ENCODE peak calls at places on chromosomes 5 and 9, in ten cellular contexts. One of them, this sample, is unnamed.

GRCh38 chr9:77598510-77598909 is 49.6 kb downstream of the GNA14 start:
- DNase-seq in stimulated activated CD4-positive, alpha-beta T cell treated with anti-CD3 and anti-CD28 coated beads, Interleukin-1b, Interleukin-23, amount 100 ng/mL, for 24 hours: no peak
- DNase-seq in iris pigment epithelial cell: peak
- DNase-seq in HT-29: no peak
- DNase-seq in hepatic stellate cell: no peak
- DNase-seq in EH: peak
- DNase-seq in HuH-7.5: no peak
- DNase-seq in AG08395: peak
- DNase-seq in ACHN: no peak
- DNase-seq in LHCN-M2: peak
- DNase-seq in this sample: no peak

GRCh38 chr9:17519761-17520160 is 59.1 kb upstream of the SH3GL2 start:
- DNase-seq in HT-29: no peak
- DNase-seq in LHCN-M2: no peak
- DNase-seq in ACHN: no peak
- DNase-seq in stimulated activated CD4-positive, alpha-beta T cell treated with anti-CD3 and anti-CD28 coated beads, Interleukin-1b, Interleukin-23, amount 100 ng/mL, for 24 hours: no peak
- DNase-seq in hepatic stellate cell: peak
- DNase-seq in iris pigment epithelial cell: peak
- DNase-seq in AG08395: no peak
- DNase-seq in EH: no peak
- DNase-seq in HuH-7.5: no peak
- DNase-seq in this sample: no peak

GRCh38 chr5:10563132-10563939 is 534 bp upstream of the ANKRD33B start:
- DNase-seq in iris pigment epithelial cell: peak
- DNase-seq in ACHN: peak
- DNase-seq in EH: peak
- DNase-seq in stimulated activated CD4-positive, alpha-beta T cell treated with anti-CD3 and anti-CD28 coated beads, Interleukin-1b, Interleukin-23, amount 100 ng/mL, for 24 hours: peak
- DNase-seq in HT-29: no peak
- DNase-seq in hepatic stellate cell: peak
- DNase-seq in LHCN-M2: peak
- DNase-seq in AG08395: peak
- DNase-seq in HuH-7.5: peak
- DNase-seq in this sample: peak

GRCh38 chr5:21613971-21614488 is 1239.1 kb downstream of the CDH12 start:
- DNase-seq in HT-29: no peak
- DNase-seq in EH: no peak
- DNase-seq in iris pigment epithelial cell: no peak
- DNase-seq in hepatic stellate cell: no peak
- DNase-seq in stimulated activated CD4-positive, alpha-beta T cell treated with anti-CD3 and anti-CD28 coated beads, Interleukin-1b, Interleukin-23, amount 100 ng/mL, for 24 hours: no peak
- DNase-seq in HuH-7.5: no peak
- DNase-seq in LHCN-M2: no peak
- DNase-seq in ACHN: no peak
- DNase-seq in AG08395: no peak
- DNase-seq in this sample: no peak

GRCh38 chr9:124741149-124741548 is 30.0 kb downstream of the NR6A1 start:
- DNase-seq in HT-29: no peak
- DNase-seq in AG08395: no peak
- DNase-seq in EH: no peak
- DNase-seq in hepatic stellate cell: no peak
- DNase-seq in stimulated activated CD4-positive, alpha-beta T cell treated with anti-CD3 and anti-CD28 coated beads, Interleukin-1b, Interleukin-23, amount 100 ng/mL, for 24 hours: no peak
- DNase-seq in ACHN: no peak
- DNase-seq in iris pigment epithelial cell: no peak
- DNase-seq in HuH-7.5: no peak
- DNase-seq in LHCN-M2: no peak
- DNase-seq in this sample: no peak

GRCh38 chr5:172235132-172235780 is 41.3 kb downstream of the EFCAB9 start:
- DNase-seq in stimulated activated CD4-positive, alpha-beta T cell treated with anti-CD3 and anti-CD28 coated beads, Interleukin-1b, Interleukin-23, amount 100 ng/mL, for 24 hours: no peak
- DNase-seq in EH: peak
- DNase-seq in iris pigment epithelial cell: peak
- DNase-seq in HT-29: peak
- DNase-seq in ACHN: no peak
- DNase-seq in HuH-7.5: peak
- DNase-seq in LHCN-M2: no peak
- DNase-seq in hepatic stellate cell: no peak
- DNase-seq in AG08395: peak
- DNase-seq in this sample: no peak

GRCh38 chr5:132820162-132820754 is 7.2 kb downstream of the SOWAHA start:
- DNase-seq in stimulated activated CD4-positive, alpha-beta T cell treated with anti-CD3 and anti-CD28 coated beads, Interleukin-1b, Interleukin-23, amount 100 ng/mL, for 24 hours: peak
- DNase-seq in EH: peak
- DNase-seq in iris pigment epithelial cell: peak
- DNase-seq in hepatic stellate cell: peak
- DNase-seq in HuH-7.5: peak
- DNase-seq in AG08395: peak
- DNase-seq in ACHN: peak
- DNase-seq in LHCN-M2: peak
- DNase-seq in HT-29: peak
- DNase-seq in this sample: peak

GRCh38 chr5:137122558-137122957 is 376.6 kb downstream of the SPOCK1 start:
- DNase-seq in AG08395: no peak
- DNase-seq in stimulated activated CD4-positive, alpha-beta T cell treated with anti-CD3 and anti-CD28 coated beads, Interleukin-1b, Interleukin-23, amount 100 ng/mL, for 24 hours: no peak
- DNase-seq in EH: no peak
- DNase-seq in LHCN-M2: no peak
- DNase-seq in hepatic stellate cell: no peak
- DNase-seq in HT-29: no peak
- DNase-seq in ACHN: no peak
- DNase-seq in iris pigment epithelial cell: no peak
- DNase-seq in HuH-7.5: no peak
- DNase-seq in this sample: no peak

GRCh38 chr9:76676857-76677256 is 87.4 kb upstream of the PCA3 start:
- DNase-seq in HuH-7.5: no peak
- DNase-seq in HT-29: no peak
- DNase-seq in iris pigment epithelial cell: no peak
- DNase-seq in ACHN: no peak
- DNase-seq in EH: no peak
- DNase-seq in AG08395: no peak
- DNase-seq in LHCN-M2: no peak
- DNase-seq in hepatic stellate cell: no peak
- DNase-seq in stimulated activated CD4-positive, alpha-beta T cell treated with anti-CD3 and anti-CD28 coated beads, Interleukin-1b, Interleukin-23, amount 100 ng/mL, for 24 hours: no peak
- DNase-seq in this sample: no peak

GRCh38 chr5:133236541-133236951 is 184.7 kb downstream of the HSPA4 start:
- DNase-seq in ACHN: no peak
- DNase-seq in LHCN-M2: no peak
- DNase-seq in stimulated activated CD4-positive, alpha-beta T cell treated with anti-CD3 and anti-CD28 coated beads, Interleukin-1b, Interleukin-23, amount 100 ng/mL, for 24 hours: no peak
- DNase-seq in AG08395: no peak
- DNase-seq in hepatic stellate cell: no peak
- DNase-seq in iris pigment epithelial cell: no peak
- DNase-seq in HuH-7.5: no peak
- DNase-seq in HT-29: no peak
- DNase-seq in EH: no peak
- DNase-seq in this sample: no peak

GRCh38 chr9:117334101-117334500 is 80.8 kb downstream of the ASTN2 start:
- DNase-seq in HuH-7.5: no peak
- DNase-seq in hepatic stellate cell: no peak
- DNase-seq in EH: no peak
- DNase-seq in iris pigment epithelial cell: no peak
- DNase-seq in stimulated activated CD4-positive, alpha-beta T cell treated with anti-CD3 and anti-CD28 coated beads, Interleukin-1b, Interleukin-23, amount 100 ng/mL, for 24 hours: no peak
- DNase-seq in HT-29: peak
- DNase-seq in AG08395: no peak
- DNase-seq in LHCN-M2: no peak
- DNase-seq in ACHN: no peak
- DNase-seq in this sample: no peak

GRCh38 chr5:124104344-124104743 is 592.4 kb downstream of the CSNK1G3 start:
- DNase-seq in HT-29: no peak
- DNase-seq in HuH-7.5: no peak
- DNase-seq in stimulated activated CD4-positive, alpha-beta T cell treated with anti-CD3 and anti-CD28 coated beads, Interleukin-1b, Interleukin-23, amount 100 ng/mL, for 24 hours: no peak
- DNase-seq in EH: no peak
- DNase-seq in LHCN-M2: no peak
- DNase-seq in ACHN: no peak
- DNase-seq in iris pigment epithelial cell: no peak
- DNase-seq in hepatic stellate cell: no peak
- DNase-seq in AG08395: no peak
- DNase-seq in this sample: no peak

GRCh38 chr5:59184769-59185168 is 601.9 kb downstream of the RAB3C start:
- DNase-seq in AG08395: no peak
- DNase-seq in stimulated activated CD4-positive, alpha-beta T cell treated with anti-CD3 and anti-CD28 coated beads, Interleukin-1b, Interleukin-23, amount 100 ng/mL, for 24 hours: no peak
- DNase-seq in HT-29: no peak
- DNase-seq in ACHN: no peak
- DNase-seq in LHCN-M2: no peak
- DNase-seq in hepatic stellate cell: no peak
- DNase-seq in iris pigment epithelial cell: no peak
- DNase-seq in HuH-7.5: no peak
- DNase-seq in EH: no peak
- DNase-seq in this sample: no peak

GRCh38 chr5:141734501-141735231 is 52.6 kb upstream of the ARAP3 start:
- DNase-seq in ACHN: peak
- DNase-seq in AG08395: peak
- DNase-seq in HuH-7.5: peak
- DNase-seq in LHCN-M2: peak
- DNase-seq in hepatic stellate cell: peak
- DNase-seq in EH: peak
- DNase-seq in iris pigment epithelial cell: peak
- DNase-seq in stimulated activated CD4-positive, alpha-beta T cell treated with anti-CD3 and anti-CD28 coated beads, Interleukin-1b, Interleukin-23, amount 100 ng/mL, for 24 hours: no peak
- DNase-seq in HT-29: peak
- DNase-seq in this sample: peak

GRCh38 chr5:74665246-74665645 is 19.8 kb upstream of the HEXB start:
- DNase-seq in HT-29: no peak
- DNase-seq in hepatic stellate cell: no peak
- DNase-seq in HuH-7.5: no peak
- DNase-seq in LHCN-M2: no peak
- DNase-seq in iris pigment epithelial cell: no peak
- DNase-seq in stimulated activated CD4-positive, alpha-beta T cell treated with anti-CD3 and anti-CD28 coated beads, Interleukin-1b, Interleukin-23, amount 100 ng/mL, for 24 hours: no peak
- DNase-seq in EH: no peak
- DNase-seq in ACHN: no peak
- DNase-seq in AG08395: no peak
- DNase-seq in this sample: no peak

GRCh38 chr5:76404694-76405306 is 1.7 kb downstream of the IQGAP2 start:
- DNase-seq in ACHN: no peak
- DNase-seq in AG08395: no peak
- DNase-seq in LHCN-M2: no peak
- DNase-seq in hepatic stellate cell: no peak
- DNase-seq in HT-29: no peak
- DNase-seq in iris pigment epithelial cell: no peak
- DNase-seq in stimulated activated CD4-positive, alpha-beta T cell treated with anti-CD3 and anti-CD28 coated beads, Interleukin-1b, Interleukin-23, amount 100 ng/mL, for 24 hours: no peak
- DNase-seq in EH: no peak
- DNase-seq in HuH-7.5: no peak
- DNase-seq in this sample: no peak

GRCh38 chr9:104093162-104093561 is 947 bp upstream of the SMC2 start:
- DNase-seq in LHCN-M2: peak
- DNase-seq in EH: peak
- DNase-seq in AG08395: no peak
- DNase-seq in HT-29: no peak
- DNase-seq in iris pigment epithelial cell: peak
- DNase-seq in hepatic stellate cell: no peak
- DNase-seq in stimulated activated CD4-positive, alpha-beta T cell treated with anti-CD3 and anti-CD28 coated beads, Interleukin-1b, Interleukin-23, amount 100 ng/mL, for 24 hours: no peak
- DNase-seq in ACHN: peak
- DNase-seq in HuH-7.5: no peak
- DNase-seq in this sample: no peak

GRCh38 chr9:88460583-88461332 is 72.5 kb downstream of the SPIN1 start:
- DNase-seq in LHCN-M2: peak
- DNase-seq in ACHN: no peak
- DNase-seq in AG08395: no peak
- DNase-seq in iris pigment epithelial cell: peak
- DNase-seq in HuH-7.5: no peak
- DNase-seq in EH: peak
- DNase-seq in stimulated activated CD4-positive, alpha-beta T cell treated with anti-CD3 and anti-CD28 coated beads, Interleukin-1b, Interleukin-23, amount 100 ng/mL, for 24 hours: no peak
- DNase-seq in hepatic stellate cell: no peak
- DNase-seq in HT-29: no peak
- DNase-seq in this sample: no peak

GRCh38 chr9:100064872-100065581 is 33.8 kb downstream of the ERP44 start:
- DNase-seq in hepatic stellate cell: no peak
- DNase-seq in HT-29: no peak
- DNase-seq in AG08395: no peak
- DNase-seq in ACHN: peak
- DNase-seq in EH: peak
- DNase-seq in LHCN-M2: peak
- DNase-seq in iris pigment epithelial cell: peak
- DNase-seq in HuH-7.5: no peak
- DNase-seq in stimulated activated CD4-positive, alpha-beta T cell treated with anti-CD3 and anti-CD28 coated beads, Interleukin-1b, Interleukin-23, amount 100 ng/mL, for 24 hours: no peak
- DNase-seq in this sample: no peak

GRCh38 chr5:173726848-173727557 is 110.6 kb upstream of the BOD1 start:
- DNase-seq in hepatic stellate cell: no peak
- DNase-seq in LHCN-M2: peak
- DNase-seq in AG08395: no peak
- DNase-seq in stimulated activated CD4-positive, alpha-beta T cell treated with anti-CD3 and anti-CD28 coated beads, Interleukin-1b, Interleukin-23, amount 100 ng/mL, for 24 hours: no peak
- DNase-seq in HT-29: no peak
- DNase-seq in EH: peak
- DNase-seq in ACHN: no peak
- DNase-seq in HuH-7.5: no peak
- DNase-seq in iris pigment epithelial cell: peak
- DNase-seq in this sample: no peak

GRCh38 chr5:109844695-109845094 is 155.0 kb downstream of the MAN2A1 start:
- DNase-seq in LHCN-M2: peak
- DNase-seq in iris pigment epithelial cell: peak
- DNase-seq in AG08395: peak
- DNase-seq in HuH-7.5: no peak
- DNase-seq in EH: peak
- DNase-seq in stimulated activated CD4-positive, alpha-beta T cell treated with anti-CD3 and anti-CD28 coated beads, Interleukin-1b, Interleukin-23, amount 100 ng/mL, for 24 hours: no peak
- DNase-seq in ACHN: no peak
- DNase-seq in hepatic stellate cell: no peak
- DNase-seq in HT-29: no peak
- DNase-seq in this sample: no peak

GRCh38 chr5:53425598-53426516 is 54.6 kb upstream of the FST start:
- DNase-seq in iris pigment epithelial cell: no peak
- DNase-seq in ACHN: peak
- DNase-seq in HT-29: peak
- DNase-seq in LHCN-M2: no peak
- DNase-seq in HuH-7.5: peak
- DNase-seq in hepatic stellate cell: no peak
- DNase-seq in AG08395: no peak
- DNase-seq in stimulated activated CD4-positive, alpha-beta T cell treated with anti-CD3 and anti-CD28 coated beads, Interleukin-1b, Interleukin-23, amount 100 ng/mL, for 24 hours: no peak
- DNase-seq in EH: peak
- DNase-seq in this sample: no peak

GRCh38 chr9:135214706-135215105 is 127.2 kb downstream of the OLFM1 start:
- DNase-seq in HuH-7.5: no peak
- DNase-seq in EH: no peak
- DNase-seq in iris pigment epithelial cell: no peak
- DNase-seq in LHCN-M2: no peak
- DNase-seq in hepatic stellate cell: no peak
- DNase-seq in AG08395: no peak
- DNase-seq in stimulated activated CD4-positive, alpha-beta T cell treated with anti-CD3 and anti-CD28 coated beads, Interleukin-1b, Interleukin-23, amount 100 ng/mL, for 24 hours: no peak
- DNase-seq in HT-29: no peak
- DNase-seq in ACHN: no peak
- DNase-seq in this sample: peak